ENCODE peak calls at places on chromosomes 16 and 17, in ten cellular contexts. O is stimulated activated CD4-positive, alpha-beta T cell treated with anti-CD3 and anti-CD28 coated beads, Interleukin-2, amount 100 ng/mL, for 48 hours; M is renal cortical epithelial cell; K is skeletal muscle cell; I is heart left ventricle; F is CD8-positive, alpha-beta memory T cell; E is neural progenitor cell; T is T47D; Q is MV-4-11; D is CD4-positive, alpha-beta T cell. L is an unnamed sample.

GRCh38 chr17:75679706-75680201 is 12.6 kb downstream of the SAP30BP start:
- DNase-seq in F (no peak), D (no peak), M (no peak), O (no peak), T (no peak), Q (no peak), E (no peak), K (no peak), I (no peak), L (no peak)

GRCh38 chr17:1029196-1029911 is 32.4 kb downstream of the TIMM22 start:
- DNase-seq in O (no peak), Q (no peak), E (no peak), M (peak; percentile 74), F (no peak), D (no peak), K (no peak), T (no peak), I (no peak), L (no peak)

GRCh38 chr17:2710804-2711607 is 558 bp downstream of the CLUH start:
- DNase-seq in O (no peak), Q (no peak), K (no peak), M (peak; percentile 88), T (no peak), D (peak; percentile 13), F (peak; percentile 10), E (peak; percentile 70), I (no peak), L (peak; percentile 43)

GRCh38 chr16:22641030-22641671 is 130.5 kb downstream of the NPIPB5 start:
- DNase-seq in I (no peak), Q (peak; percentile 35), O (no peak), E (peak; percentile 73), D (no peak), F (no peak), K (peak; percentile 9), M (peak; percentile 46), T (peak; percentile 46), L (peak; percentile 71)

GRCh38 chr16:27238016-27238587 is 30.5 kb downstream of the NSMCE1 start:
- DNase-seq in K (no peak), F (no peak), I (no peak), D (no peak), M (no peak), Q (no peak), E (no peak), T (no peak), O (peak; percentile 43), L (peak; percentile 36)

GRCh38 chr16:27642753-27643152 is 92.8 kb downstream of the KATNIP start:
- DNase-seq in I (no peak), D (no peak), O (peak; percentile 2), T (no peak), Q (peak; percentile 7), F (no peak), M (peak; percentile 15), E (peak; percentile 51), K (no peak), L (peak; percentile 4)

GRCh38 chr16:58451945-58452401 is 48.0 kb upstream of the NDRG4 start:
- DNase-seq in T (no peak), D (no peak), K (peak; percentile 3), M (peak; percentile 67), Q (peak; percentile 69), F (no peak), E (no peak), I (no peak), O (no peak), L (peak; percentile 47)

GRCh38 chr17:34859652-34860051 is 101.6 kb downstream of the CCT6B start:
- DNase-seq in Q (no peak), I (no peak), K (no peak), E (no peak), M (no peak), D (no peak), O (no peak), F (no peak), T (no peak), L (no peak)

GRCh38 chr17:81400154-81400938 is 5.1 kb downstream of the BAHCC1 start:
- DNase-seq in K (no peak), O (no peak), F (no peak), I (no peak), M (no peak), T (peak; percentile 79), D (no peak), Q (no peak), E (peak; percentile 95), L (no peak)

GRCh38 chr17:4950075-4950756 is 703 bp upstream of the ENO3 start:
- DNase-seq in F (peak; percentile 23), T (no peak), I (peak; percentile 91), D (no peak), O (no peak), M (no peak), K (no peak), Q (peak; percentile 42), E (peak; percentile 72), L (peak; percentile 90)

GRCh38 chr16:11700264-11701029 is 32.2 kb downstream of the SNN start:
- DNase-seq in D (no peak), F (no peak), I (no peak), M (no peak), E (no peak), O (no peak), T (no peak), Q (peak; percentile 64), K (no peak), L (no peak)

GRCh38 chr16:89113661-89114060 is 20.0 kb downstream of the ACSF3 start:
- DNase-seq in M (no peak), I (peak; percentile 58), E (no peak), O (no peak), D (no peak), F (no peak), K (no peak), T (no peak), Q (no peak), L (no peak)

GRCh38 chr17:59669411-59669810 is 37.8 kb downstream of the PTRH2 start:
- DNase-seq in O (no peak), M (peak; percentile 94), Q (no peak), E (no peak), I (no peak), K (no peak), T (no peak), D (no peak), F (no peak), L (no peak)